ENCODE peak calls at places on chromosomes 13 and 19, in nine cellular contexts. B, N, V, U, L, Y, Q, Z and G are unnamed samples.

GRCh38 chr19:16824658-16825311 is 4.4 kb upstream of the SIN3B start:
- DNase-seq in B (no peak), N (no peak), V (no peak), U (no peak), L (no peak), Y (peak), Q (no peak), Z (peak), G (no peak)

GRCh38 chr13:109160357-109160756 is 530.9 kb downstream of the MYO16 start:
- DNase-seq in B (no peak), N (no peak), V (no peak), U (no peak), L (no peak), Y (no peak), Q (no peak), Z (no peak), G (no peak)

GRCh38 chr19:55406869-55407624 is 541 bp downstream of the UBE2S start:
- DNase-seq in B (peak), N (peak), V (no peak), U (no peak), L (no peak), Y (peak), Q (peak), Z (peak), G (no peak)

GRCh38 chr13:44734204-44734707 is 158.1 kb upstream of the TSC22D1 start:
- DNase-seq in B (peak), N (peak), V (no peak), U (no peak), L (no peak), Y (peak), Q (no peak), Z (peak), G (no peak)

GRCh38 chr13:75512253-75512652 is 25.4 kb downstream of the COMMD6 start:
- DNase-seq in B (no peak), N (no peak), V (no peak), U (no peak), L (no peak), Y (no peak), Q (no peak), Z (no peak), G (no peak)

GRCh38 chr19:30923096-30923495 is 426.1 kb downstream of the TSHZ3 start:
- DNase-seq in B (no peak), N (no peak), V (no peak), U (no peak), L (no peak), Y (no peak), Q (no peak), Z (no peak), G (peak)

GRCh38 chr19:54882758-54883157 is 8.7 kb downstream of the FCAR start:
- DNase-seq in B (no peak), N (no peak), V (no peak), U (no peak), L (no peak), Y (no peak), Q (no peak), Z (peak), G (no peak)

GRCh38 chr13:81745391-81745790 is 1404.5 kb upstream of the SPRY2 start:
- DNase-seq in B (no peak), N (no peak), V (no peak), U (no peak), L (no peak), Y (no peak), Q (peak), Z (no peak), G (no peak)

GRCh38 chr13:66703597-66703996 is 526.5 kb downstream of the PCDH9 start:
- DNase-seq in B (no peak), N (no peak), V (no peak), U (no peak), L (no peak), Y (no peak), Q (no peak), Z (no peak), G (no peak)

GRCh38 chr13:59250276-59250990 is 913.3 kb downstream of the DIAPH3 start:
- DNase-seq in B (no peak), N (no peak), V (no peak), U (no peak), L (no peak), Y (no peak), Q (no peak), Z (no peak), G (no peak)

GRCh38 chr13:110420626-110421025 is 113.5 kb downstream of the COL4A2 start:
- DNase-seq in B (no peak), N (no peak), V (no peak), U (no peak), L (no peak), Y (no peak), Q (no peak), Z (no peak), G (no peak)

GRCh38 chr19:29748996-29749395 is 33.9 kb upstream of the C19orf12 start:
- DNase-seq in B (no peak), N (no peak), V (no peak), U (no peak), L (no peak), Y (no peak), Q (no peak), Z (no peak), G (no peak)

GRCh38 chr13:67736646-67737420 is 506.7 kb upstream of the PCDH9 start:
- DNase-seq in B (no peak), N (no peak), V (no peak), U (no peak), L (no peak), Y (peak), Q (peak), Z (peak), G (no peak)

GRCh38 chr13:99086149-99086868 is 108.4 kb upstream of the DOCK9 start:
- DNase-seq in B (peak), N (peak), V (no peak), U (no peak), L (peak), Y (peak), Q (peak), Z (peak), G (peak)

GRCh38 chr19:55315956-55316525 is 9.1 kb downstream of the TMEM150B start:
- DNase-seq in B (no peak), N (no peak), V (no peak), U (no peak), L (no peak), Y (no peak), Q (no peak), Z (no peak), G (no peak)

GRCh38 chr19:22610121-22610520 is 24.0 kb upstream of the ZNF492 start:
- DNase-seq in B (no peak), N (no peak), V (no peak), U (no peak), L (no peak), Y (no peak), Q (no peak), Z (no peak), G (peak)

GRCh38 chr13:46738055-46738454 is 58.9 kb downstream of the ESD start:
- DNase-seq in B (no peak), N (no peak), V (no peak), U (no peak), L (no peak), Y (no peak), Q (no peak), Z (peak), G (no peak)

GRCh38 chr13:27822873-27823311 is 30.6 kb downstream of the GSX1 start:
- DNase-seq in B (no peak), N (no peak), V (no peak), U (no peak), L (no peak), Y (peak), Q (no peak), Z (no peak), G (no peak)

GRCh38 chr19:38538793-38539528 is 78.8 kb downstream of the MAP4K1 start:
- DNase-seq in B (no peak), N (no peak), V (no peak), U (no peak), L (no peak), Y (no peak), Q (no peak), Z (no peak), G (no peak)

GRCh38 chr13:37011002-37011401 is 10.4 kb downstream of the EXOSC8 start:
- DNase-seq in B (no peak), N (no peak), V (no peak), U (no peak), L (no peak), Y (no peak), Q (no peak), Z (no peak), G (no peak)

GRCh38 chr13:30154931-30155330 is 152.4 kb downstream of the KATNAL1 start:
- DNase-seq in B (no peak), N (no peak), V (no peak), U (no peak), L (no peak), Y (no peak), Q (no peak), Z (no peak), G (no peak)

GRCh38 chr19:35740108-35740422 is 2.2 kb downstream of the IGFLR1 start:
- DNase-seq in B (no peak), N (no peak), V (no peak), U (no peak), L (no peak), Y (no peak), Q (no peak), Z (no peak), G (no peak)

GRCh38 chr19:29583196-29584006 is 22.7 kb upstream of the POP4 start:
- DNase-seq in B (no peak), N (no peak), V (no peak), U (no peak), L (no peak), Y (no peak), Q (no peak), Z (peak), G (no peak)

GRCh38 chr19:7226749-7227148 is 67.5 kb downstream of the INSR start:
- DNase-seq in B (no peak), N (no peak), V (no peak), U (no peak), L (no peak), Y (no peak), Q (no peak), Z (no peak), G (no peak)

GRCh38 chr13:51681037-51681678 is 96.9 kb downstream of the WDFY2 start:
- DNase-seq in B (no peak), N (no peak), V (no peak), U (no peak), L (no peak), Y (peak), Q (no peak), Z (peak), G (no peak)

GRCh38 chr13:77036294-77036693 is 9.3 kb upstream of the FBXL3 start:
- DNase-seq in B (no peak), N (no peak), V (no peak), U (no peak), L (no peak), Y (no peak), Q (no peak), Z (no peak), G (no peak)

GRCh38 chr13:20544186-20544914 is 18.7 kb upstream of the CRYL1 start:
- DNase-seq in B (no peak), N (no peak), V (no peak), U (no peak), L (no peak), Y (no peak), Q (no peak), Z (no peak), G (no peak)

GRCh38 chr13:112931028-112931934 is 37.7 kb upstream of the MCF2L start:
- DNase-seq in B (no peak), N (no peak), V (peak), U (no peak), L (no peak), Y (peak), Q (peak), Z (peak), G (no peak)

GRCh38 chr13:114115191-114115671 is 17.2 kb downstream of the RASA3 start:
- DNase-seq in B (peak), N (peak), V (no peak), U (peak), L (no peak), Y (peak), Q (no peak), Z (peak), G (no peak)

GRCh38 chr19:36049080-36049698 is 4.9 kb downstream of the THAP8 start:
- DNase-seq in B (no peak), N (no peak), V (peak), U (no peak), L (no peak), Y (no peak), Q (no peak), Z (no peak), G (no peak)

GRCh38 chr13:39862891-39863290 is 207.4 kb downstream of the COG6 start:
- DNase-seq in B (no peak), N (no peak), V (no peak), U (no peak), L (no peak), Y (no peak), Q (no peak), Z (no peak), G (no peak)

GRCh38 chr19:16522559-16523377 is 19.5 kb downstream of the CHERP start:
- DNase-seq in B (no peak), N (no peak), V (no peak), U (no peak), L (no peak), Y (no peak), Q (no peak), Z (no peak), G (no peak)

GRCh38 chr19:55657004-55657747 is 2.3 kb downstream of the U2AF2 start:
- DNase-seq in B (no peak), N (peak), V (no peak), U (no peak), L (no peak), Y (no peak), Q (no peak), Z (no peak), G (no peak)

GRCh38 chr19:54317965-54318240 is 4.9 kb upstream of the LILRA5 start:
- DNase-seq in B (no peak), N (no peak), V (no peak), U (no peak), L (no peak), Y (no peak), Q (no peak), Z (no peak), G (no peak)

GRCh38 chr13:34749046-34749445 is 193.0 kb upstream of the NBEA start:
- DNase-seq in B (no peak), N (no peak), V (no peak), U (no peak), L (no peak), Y (no peak), Q (peak), Z (no peak), G (no peak)

GRCh38 chr13:83414393-83414792 is 467.9 kb downstream of the SLITRK1 start:
- DNase-seq in B (no peak), N (no peak), V (no peak), U (no peak), L (no peak), Y (no peak), Q (no peak), Z (no peak), G (no peak)

GRCh38 chr13:111342716-111343115 is 22.3 kb downstream of the TEX29 start:
- DNase-seq in B (no peak), N (no peak), V (no peak), U (no peak), L (no peak), Y (no peak), Q (no peak), Z (no peak), G (peak)

GRCh38 chr19:55272142-55272541 is 7.8 kb downstream of the HSPBP1 start:
- DNase-seq in B (no peak), N (no peak), V (no peak), U (no peak), L (no peak), Y (no peak), Q (no peak), Z (no peak), G (no peak)